ENCODE peak calls at places on chromosome 5, in nine cellular contexts. One of them, this sample, is unnamed.

GRCh38 chr5:16776611-16777251 is 159.4 kb downstream of the MYO10 start:
- DNase-seq in kidney: no peak
- DNase-seq in A549: no peak
- DNase-seq in neural progenitor cell: peak
- DNase-seq in T47D: no peak
- DNase-seq in CD8-positive, alpha-beta memory T cell: no peak
- DNase-seq in epithelial cell of esophagus: no peak
- DNase-seq in heart right ventricle: peak
- DNase-seq in NCI-H748 treated with DMSO at 0.1 percent for 48 hours: peak
- DNase-seq in this sample: no peak

GRCh38 chr5:31396611-31397295 is 135.1 kb downstream of the DROSHA start:
- DNase-seq in NCI-H748 treated with DMSO at 0.1 percent for 48 hours: no peak
- DNase-seq in heart right ventricle: no peak
- DNase-seq in kidney: no peak
- DNase-seq in epithelial cell of esophagus: peak
- DNase-seq in T47D: no peak
- DNase-seq in CD8-positive, alpha-beta memory T cell: no peak
- DNase-seq in neural progenitor cell: no peak
- DNase-seq in A549: no peak
- DNase-seq in this sample: no peak

GRCh38 chr5:143052967-143053682 is 282.9 kb downstream of the ARHGAP26 start:
- DNase-seq in epithelial cell of esophagus: no peak
- DNase-seq in CD8-positive, alpha-beta memory T cell: no peak
- DNase-seq in neural progenitor cell: no peak
- DNase-seq in NCI-H748 treated with DMSO at 0.1 percent for 48 hours: no peak
- DNase-seq in kidney: no peak
- DNase-seq in heart right ventricle: no peak
- DNase-seq in T47D: no peak
- DNase-seq in A549: no peak
- DNase-seq in this sample: no peak

GRCh38 chr5:21615195-21615765 is 1237.9 kb downstream of the CDH12 start:
- DNase-seq in epithelial cell of esophagus: no peak
- DNase-seq in heart right ventricle: no peak
- DNase-seq in CD8-positive, alpha-beta memory T cell: no peak
- DNase-seq in A549: no peak
- DNase-seq in NCI-H748 treated with DMSO at 0.1 percent for 48 hours: no peak
- DNase-seq in T47D: no peak
- DNase-seq in kidney: peak
- DNase-seq in neural progenitor cell: no peak
- DNase-seq in this sample: no peak

GRCh38 chr5:127941646-127942045 is 141.9 kb upstream of the SLC12A2 start:
- DNase-seq in neural progenitor cell: peak
- DNase-seq in A549: no peak
- DNase-seq in heart right ventricle: no peak
- DNase-seq in CD8-positive, alpha-beta memory T cell: no peak
- DNase-seq in T47D: no peak
- DNase-seq in NCI-H748 treated with DMSO at 0.1 percent for 48 hours: peak
- DNase-seq in epithelial cell of esophagus: no peak
- DNase-seq in kidney: no peak
- DNase-seq in this sample: no peak

GRCh38 chr5:100423330-100423729 is 111.8 kb upstream of the FAM174A start:
- DNase-seq in CD8-positive, alpha-beta memory T cell: no peak
- DNase-seq in A549: no peak
- DNase-seq in kidney: no peak
- DNase-seq in neural progenitor cell: no peak
- DNase-seq in T47D: no peak
- DNase-seq in NCI-H748 treated with DMSO at 0.1 percent for 48 hours: no peak
- DNase-seq in heart right ventricle: no peak
- DNase-seq in epithelial cell of esophagus: no peak
- DNase-seq in this sample: no peak

GRCh38 chr5:127440831-127441230 is 76.6 kb upstream of the PRRC1 start:
- DNase-seq in kidney: no peak
- DNase-seq in NCI-H748 treated with DMSO at 0.1 percent for 48 hours: no peak
- DNase-seq in CD8-positive, alpha-beta memory T cell: no peak
- DNase-seq in epithelial cell of esophagus: peak
- DNase-seq in heart right ventricle: no peak
- DNase-seq in neural progenitor cell: no peak
- DNase-seq in T47D: no peak
- DNase-seq in A549: no peak
- DNase-seq in this sample: peak

GRCh38 chr5:61953913-61954312 is 352.1 kb upstream of the KIF2A start:
- DNase-seq in epithelial cell of esophagus: peak
- DNase-seq in neural progenitor cell: no peak
- DNase-seq in CD8-positive, alpha-beta memory T cell: no peak
- DNase-seq in A549: no peak
- DNase-seq in heart right ventricle: no peak
- DNase-seq in kidney: no peak
- DNase-seq in T47D: no peak
- DNase-seq in NCI-H748 treated with DMSO at 0.1 percent for 48 hours: no peak
- DNase-seq in this sample: no peak

GRCh38 chr5:80389575-80389974 is 18.3 kb upstream of the ZFYVE16 start:
- DNase-seq in epithelial cell of esophagus: no peak
- DNase-seq in A549: no peak
- DNase-seq in neural progenitor cell: no peak
- DNase-seq in kidney: no peak
- DNase-seq in CD8-positive, alpha-beta memory T cell: no peak
- DNase-seq in NCI-H748 treated with DMSO at 0.1 percent for 48 hours: no peak
- DNase-seq in T47D: no peak
- DNase-seq in heart right ventricle: peak
- DNase-seq in this sample: no peak

GRCh38 chr5:172078726-172079345 is 72.4 kb upstream of the FBXW11 start:
- DNase-seq in NCI-H748 treated with DMSO at 0.1 percent for 48 hours: no peak
- DNase-seq in A549: no peak
- DNase-seq in heart right ventricle: peak
- DNase-seq in epithelial cell of esophagus: no peak
- DNase-seq in kidney: no peak
- DNase-seq in T47D: no peak
- DNase-seq in neural progenitor cell: no peak
- DNase-seq in CD8-positive, alpha-beta memory T cell: no peak
- DNase-seq in this sample: no peak

GRCh38 chr5:158933494-158934318 is 166.0 kb downstream of the EBF1 start:
- DNase-seq in T47D: no peak
- DNase-seq in heart right ventricle: no peak
- DNase-seq in NCI-H748 treated with DMSO at 0.1 percent for 48 hours: no peak
- DNase-seq in neural progenitor cell: no peak
- DNase-seq in A549: no peak
- DNase-seq in CD8-positive, alpha-beta memory T cell: no peak
- DNase-seq in kidney: no peak
- DNase-seq in epithelial cell of esophagus: no peak
- DNase-seq in this sample: no peak

GRCh38 chr5:82405166-82405565 is 127.0 kb upstream of the RPS23 start:
- DNase-seq in heart right ventricle: no peak
- DNase-seq in epithelial cell of esophagus: peak
- DNase-seq in neural progenitor cell: no peak
- DNase-seq in CD8-positive, alpha-beta memory T cell: no peak
- DNase-seq in NCI-H748 treated with DMSO at 0.1 percent for 48 hours: no peak
- DNase-seq in kidney: no peak
- DNase-seq in T47D: no peak
- DNase-seq in A549: no peak
- DNase-seq in this sample: peak

GRCh38 chr5:173781826-173782670 is 106.1 kb upstream of the CPEB4 start:
- DNase-seq in heart right ventricle: peak
- DNase-seq in NCI-H748 treated with DMSO at 0.1 percent for 48 hours: no peak
- DNase-seq in kidney: peak
- DNase-seq in CD8-positive, alpha-beta memory T cell: peak
- DNase-seq in T47D: no peak
- DNase-seq in A549: peak
- DNase-seq in epithelial cell of esophagus: peak
- DNase-seq in neural progenitor cell: no peak
- DNase-seq in this sample: peak

GRCh38 chr5:158393457-158393856 is 534.5 kb upstream of the CLINT1 start:
- DNase-seq in neural progenitor cell: no peak
- DNase-seq in NCI-H748 treated with DMSO at 0.1 percent for 48 hours: no peak
- DNase-seq in heart right ventricle: no peak
- DNase-seq in epithelial cell of esophagus: no peak
- DNase-seq in T47D: no peak
- DNase-seq in CD8-positive, alpha-beta memory T cell: no peak
- DNase-seq in kidney: no peak
- DNase-seq in A549: no peak
- DNase-seq in this sample: no peak

GRCh38 chr5:82975812-82976211 is 101.4 kb downstream of the TMEM167A start:
- DNase-seq in A549: no peak
- DNase-seq in kidney: no peak
- DNase-seq in neural progenitor cell: no peak
- DNase-seq in CD8-positive, alpha-beta memory T cell: no peak
- DNase-seq in epithelial cell of esophagus: peak
- DNase-seq in T47D: no peak
- DNase-seq in heart right ventricle: no peak
- DNase-seq in NCI-H748 treated with DMSO at 0.1 percent for 48 hours: no peak
- DNase-seq in this sample: peak

GRCh38 chr5:141413540-141414069 is 818 bp downstream of the PCDHGA10 start:
- DNase-seq in epithelial cell of esophagus: no peak
- DNase-seq in kidney: no peak
- DNase-seq in heart right ventricle: no peak
- DNase-seq in A549: no peak
- DNase-seq in T47D: peak
- DNase-seq in neural progenitor cell: no peak
- DNase-seq in CD8-positive, alpha-beta memory T cell: no peak
- DNase-seq in NCI-H748 treated with DMSO at 0.1 percent for 48 hours: peak
- DNase-seq in this sample: no peak

GRCh38 chr5:172178301-172179031 is 9.6 kb downstream of the STK10 start:
- DNase-seq in T47D: no peak
- DNase-seq in A549: no peak
- DNase-seq in neural progenitor cell: peak
- DNase-seq in heart right ventricle: no peak
- DNase-seq in kidney: no peak
- DNase-seq in CD8-positive, alpha-beta memory T cell: no peak
- DNase-seq in NCI-H748 treated with DMSO at 0.1 percent for 48 hours: no peak
- DNase-seq in epithelial cell of esophagus: no peak
- DNase-seq in this sample: no peak

GRCh38 chr5:33482335-33482734 is 41.6 kb downstream of the TARS1 start:
- DNase-seq in heart right ventricle: no peak
- DNase-seq in T47D: no peak
- DNase-seq in CD8-positive, alpha-beta memory T cell: no peak
- DNase-seq in epithelial cell of esophagus: no peak
- DNase-seq in kidney: no peak
- DNase-seq in neural progenitor cell: peak
- DNase-seq in NCI-H748 treated with DMSO at 0.1 percent for 48 hours: no peak
- DNase-seq in A549: no peak
- DNase-seq in this sample: no peak

GRCh38 chr5:59591162-59591561 is 302.4 kb downstream of the PDE4D start:
- DNase-seq in T47D: no peak
- DNase-seq in kidney: no peak
- DNase-seq in epithelial cell of esophagus: peak
- DNase-seq in CD8-positive, alpha-beta memory T cell: no peak
- DNase-seq in NCI-H748 treated with DMSO at 0.1 percent for 48 hours: no peak
- DNase-seq in neural progenitor cell: no peak
- DNase-seq in heart right ventricle: no peak
- DNase-seq in A549: no peak
- DNase-seq in this sample: peak

GRCh38 chr5:72996632-72997031 is 40.8 kb downstream of the FCHO2 start:
- DNase-seq in heart right ventricle: no peak
- DNase-seq in A549: no peak
- DNase-seq in kidney: no peak
- DNase-seq in T47D: no peak
- DNase-seq in neural progenitor cell: no peak
- DNase-seq in epithelial cell of esophagus: no peak
- DNase-seq in CD8-positive, alpha-beta memory T cell: no peak
- DNase-seq in NCI-H748 treated with DMSO at 0.1 percent for 48 hours: no peak
- DNase-seq in this sample: no peak

GRCh38 chr5:22678886-22679285 is 174.3 kb downstream of the CDH12 start:
- DNase-seq in heart right ventricle: no peak
- DNase-seq in kidney: no peak
- DNase-seq in NCI-H748 treated with DMSO at 0.1 percent for 48 hours: no peak
- DNase-seq in CD8-positive, alpha-beta memory T cell: no peak
- DNase-seq in T47D: no peak
- DNase-seq in neural progenitor cell: no peak
- DNase-seq in A549: no peak
- DNase-seq in epithelial cell of esophagus: peak
- DNase-seq in this sample: no peak

GRCh38 chr5:3827624-3828023 is 232.0 kb downstream of the IRX1 start:
- DNase-seq in T47D: no peak
- DNase-seq in heart right ventricle: no peak
- DNase-seq in NCI-H748 treated with DMSO at 0.1 percent for 48 hours: no peak
- DNase-seq in kidney: no peak
- DNase-seq in neural progenitor cell: no peak
- DNase-seq in CD8-positive, alpha-beta memory T cell: no peak
- DNase-seq in epithelial cell of esophagus: no peak
- DNase-seq in A549: no peak
- DNase-seq in this sample: no peak

GRCh38 chr5:757931-758697 is 26.4 kb downstream of the ZDHHC11B start:
- DNase-seq in T47D: peak
- DNase-seq in heart right ventricle: peak
- DNase-seq in neural progenitor cell: peak
- DNase-seq in CD8-positive, alpha-beta memory T cell: no peak
- DNase-seq in epithelial cell of esophagus: no peak
- DNase-seq in A549: no peak
- DNase-seq in NCI-H748 treated with DMSO at 0.1 percent for 48 hours: peak
- DNase-seq in kidney: peak
- DNase-seq in this sample: no peak

GRCh38 chr5:89351975-89352374 is 469.0 kb upstream of the MEF2C start:
- DNase-seq in NCI-H748 treated with DMSO at 0.1 percent for 48 hours: no peak
- DNase-seq in heart right ventricle: no peak
- DNase-seq in A549: no peak
- DNase-seq in CD8-positive, alpha-beta memory T cell: no peak
- DNase-seq in neural progenitor cell: no peak
- DNase-seq in kidney: no peak
- DNase-seq in T47D: no peak
- DNase-seq in epithelial cell of esophagus: peak
- DNase-seq in this sample: no peak

GRCh38 chr5:2519153-2519552 is 232.3 kb downstream of the IRX2 start:
- DNase-seq in heart right ventricle: no peak
- DNase-seq in neural progenitor cell: no peak
- DNase-seq in CD8-positive, alpha-beta memory T cell: no peak
- DNase-seq in A549: no peak
- DNase-seq in epithelial cell of esophagus: no peak
- DNase-seq in T47D: no peak
- DNase-seq in kidney: no peak
- DNase-seq in NCI-H748 treated with DMSO at 0.1 percent for 48 hours: no peak
- DNase-seq in this sample: no peak

GRCh38 chr5:1418921-1419280 is 26.3 kb downstream of the SLC6A3 start:
- DNase-seq in kidney: peak
- DNase-seq in CD8-positive, alpha-beta memory T cell: no peak
- DNase-seq in heart right ventricle: no peak
- DNase-seq in epithelial cell of esophagus: no peak
- DNase-seq in T47D: no peak
- DNase-seq in neural progenitor cell: no peak
- DNase-seq in A549: no peak
- DNase-seq in NCI-H748 treated with DMSO at 0.1 percent for 48 hours: no peak
- DNase-seq in this sample: no peak

GRCh38 chr5:1565737-1566734 is 42.3 kb upstream of the LPCAT1 start:
- DNase-seq in T47D: no peak
- DNase-seq in kidney: no peak
- DNase-seq in CD8-positive, alpha-beta memory T cell: no peak
- DNase-seq in neural progenitor cell: no peak
- DNase-seq in NCI-H748 treated with DMSO at 0.1 percent for 48 hours: no peak
- DNase-seq in heart right ventricle: no peak
- DNase-seq in A549: no peak
- DNase-seq in epithelial cell of esophagus: no peak
- DNase-seq in this sample: no peak

GRCh38 chr5:154421868-154422267 is 23.9 kb upstream of the SAP30L start:
- DNase-seq in epithelial cell of esophagus: peak
- DNase-seq in heart right ventricle: no peak
- DNase-seq in T47D: no peak
- DNase-seq in NCI-H748 treated with DMSO at 0.1 percent for 48 hours: no peak
- DNase-seq in neural progenitor cell: peak
- DNase-seq in kidney: no peak
- DNase-seq in A549: no peak
- DNase-seq in CD8-positive, alpha-beta memory T cell: no peak
- DNase-seq in this sample: no peak

GRCh38 chr5:40333459-40334241 is 346.1 kb upstream of the PTGER4 start:
- DNase-seq in NCI-H748 treated with DMSO at 0.1 percent for 48 hours: no peak
- DNase-seq in T47D: no peak
- DNase-seq in neural progenitor cell: no peak
- DNase-seq in epithelial cell of esophagus: peak
- DNase-seq in kidney: no peak
- DNase-seq in A549: no peak
- DNase-seq in heart right ventricle: no peak
- DNase-seq in CD8-positive, alpha-beta memory T cell: no peak
- DNase-seq in this sample: peak

GRCh38 chr5:53985796-53986195 is 324.6 kb downstream of the ARL15 start:
- DNase-seq in NCI-H748 treated with DMSO at 0.1 percent for 48 hours: no peak
- DNase-seq in heart right ventricle: no peak
- DNase-seq in epithelial cell of esophagus: no peak
- DNase-seq in neural progenitor cell: no peak
- DNase-seq in CD8-positive, alpha-beta memory T cell: no peak
- DNase-seq in kidney: no peak
- DNase-seq in T47D: no peak
- DNase-seq in A549: no peak
- DNase-seq in this sample: no peak

GRCh38 chr5:180801596-180802324 is 846 bp downstream of the MGAT1 start:
- DNase-seq in heart right ventricle: no peak
- DNase-seq in kidney: no peak
- DNase-seq in T47D: no peak
- DNase-seq in A549: no peak
- DNase-seq in epithelial cell of esophagus: no peak
- DNase-seq in CD8-positive, alpha-beta memory T cell: no peak
- DNase-seq in neural progenitor cell: no peak
- DNase-seq in NCI-H748 treated with DMSO at 0.1 percent for 48 hours: no peak
- DNase-seq in this sample: no peak